ENCODE peak calls at places on chromosome 17, in nine cellular contexts. B is A549; T is glutamatergic neuron; W is stimulated activated CD8-positive, alpha-beta memory T cell treated with anti-CD3 and anti-CD28 coated beads, Interleukin-4, amount 100 ng/mL, for 1 hour; D is colonic mucosa; Y is retina; G is NCI-H1048; O is spleen; S is T-helper 9 cell. N is an unnamed sample.
A peak's percentile ranks its signal among the peaks of the same experiment; 100 is the strongest.

GRCh38 chr17:76687278-76688164 is 23.2 kb downstream of the MXRA7 start:
- DNase-seq in B (no peak), T (no peak), W (no peak), D (no peak), Y (peak; percentile 71), G (no peak), O (no peak), S (no peak), N (no peak)

GRCh38 chr17:50685691-50686493 is 21.8 kb downstream of the ANKRD40 start:
- DNase-seq in B (no peak), T (no peak), W (no peak), D (no peak), Y (no peak), G (no peak), O (no peak), S (no peak), N (no peak)

GRCh38 chr17:68435876-68436842 is 21.1 kb downstream of the WIPI1 start:
- DNase-seq in B (peak; percentile 78), T (peak; percentile 84), W (peak; percentile 69), D (peak; percentile 84), Y (peak; percentile 81), G (peak; percentile 3), O (peak; percentile 87), S (peak; percentile 75), N (peak; percentile 87)

GRCh38 chr17:61837175-61838051 is 25.9 kb downstream of the BRIP1 start:
- DNase-seq in B (peak; percentile 80), T (peak; percentile 68), W (no peak), D (peak; percentile 45), Y (peak; percentile 56), G (peak; percentile 12), O (no peak), S (peak; percentile 38), N (peak; percentile 43)

GRCh38 chr17:44184212-44184810 is 2.5 kb upstream of the TMUB2 start:
- DNase-seq in B (no peak), T (no peak), W (no peak), D (no peak), Y (no peak), G (no peak), O (no peak), S (no peak), N (no peak)

GRCh38 chr17:52606098-52606497 is 447.6 kb upstream of the CA10 start:
- DNase-seq in B (no peak), T (no peak), W (no peak), D (no peak), Y (no peak), G (no peak), O (no peak), S (no peak), N (no peak)

GRCh38 chr17:5437721-5438317 is 1.1 kb downstream of the C1QBP start:
- DNase-seq in B (no peak), T (no peak), W (no peak), D (no peak), Y (no peak), G (no peak), O (no peak), S (no peak), N (no peak)

GRCh38 chr17:66466933-66467367 is 164.5 kb downstream of the PRKCA start:
- DNase-seq in B (peak; percentile 97), T (no peak), W (no peak), D (no peak), Y (no peak), G (no peak), O (no peak), S (no peak), N (peak; percentile 93)

N was measured in SW480.